ENCODE peak calls at places on chromosomes 5 and 9, in nine cellular contexts. Y is CD8-positive, alpha-beta memory T cell; Q is epithelial cell of proximal tubule; C is AG09309; E is heart left ventricle; R is mammary epithelial cell; L is MM.1S; S is astrocyte of the spinal cord; M is bronchial epithelial cell. N is an unnamed sample.
A peak's percentile ranks its signal among the peaks of the same experiment; 100 is the strongest.

GRCh38 chr9:18441245-18441644 is 32.7 kb upstream of the ADAMTSL1 start:
- DNase-seq in Y (no peak), Q (no peak), C (no peak), E (no peak), R (no peak), L (no peak), S (peak; percentile 31), M (peak; percentile 33), N (no peak)

GRCh38 chr9:110763568-110763967 is 95.0 kb downstream of the MUSK start:
- DNase-seq in Y (no peak), Q (no peak), C (no peak), E (no peak), R (peak; percentile 31), L (no peak), S (no peak), M (peak; percentile 67), N (no peak)

GRCh38 chr9:131216806-131217205 is 59.5 kb downstream of the FAM78A start:
- DNase-seq in Y (no peak), Q (no peak), C (no peak), E (no peak), R (no peak), L (no peak), S (no peak), M (no peak), N (no peak)

GRCh38 chr9:87662808-87663528 is 63.0 kb upstream of the CTSL start:
- DNase-seq in Y (no peak), Q (no peak), C (peak; percentile 45), E (peak; percentile 59), R (peak; percentile 78), L (peak; percentile 14), S (peak; percentile 78), M (peak; percentile 72), N (peak; percentile 72)

GRCh38 chr5:33997331-33997983 is 10.4 kb downstream of the AMACR start:
- DNase-seq in Y (no peak), Q (no peak), C (peak; percentile 86), E (peak; percentile 53), R (peak; percentile 74), L (peak; percentile 56), S (peak; percentile 87), M (peak; percentile 70), N (peak; percentile 89)

GRCh38 chr9:91773166-91773565 is 176.9 kb downstream of the ROR2 start:
- DNase-seq in Y (no peak), Q (no peak), C (no peak), E (no peak), R (no peak), L (no peak), S (no peak), M (no peak), N (no peak)

GRCh38 chr5:138716456-138716924 is 36.7 kb upstream of the CTNNA1 start:
- DNase-seq in Y (no peak), Q (no peak), C (no peak), E (no peak), R (no peak), L (no peak), S (peak; percentile 29), M (no peak), N (no peak)

GRCh38 chr5:10601246-10602030 is 37.6 kb downstream of the ANKRD33B start:
- DNase-seq in Y (no peak), Q (no peak), C (peak; percentile 62), E (peak; percentile 89), R (peak; percentile 86), L (peak; percentile 59), S (peak; percentile 92), M (peak; percentile 96), N (peak; percentile 97)

GRCh38 chr9:131193051-131193450 is 67.7 kb downstream of the NUP214 start:
- DNase-seq in Y (no peak), Q (no peak), C (no peak), E (no peak), R (no peak), L (no peak), S (no peak), M (no peak), N (no peak)

GRCh38 chr5:5788793-5789192 is 366.3 kb downstream of the ICE1 start:
- DNase-seq in Y (no peak), Q (no peak), C (no peak), E (no peak), R (no peak), L (no peak), S (no peak), M (no peak), N (no peak)

GRCh38 chr5:6508931-6509330 is 60.3 kb downstream of the UBE2QL1 start:
- DNase-seq in Y (no peak), Q (no peak), C (no peak), E (no peak), R (no peak), L (no peak), S (no peak), M (no peak), N (no peak)

GRCh38 chr5:117455236-117456233 is 880.9 kb upstream of the SEMA6A start:
- DNase-seq in Y (no peak), Q (no peak), C (no peak), E (no peak), R (peak; percentile 5), L (peak; percentile 30), S (no peak), M (no peak), N (no peak)

GRCh38 chr9:29830815-29831214 is 2257.5 kb upstream of the C9orf72 start:
- DNase-seq in Y (no peak), Q (no peak), C (no peak), E (no peak), R (peak; percentile 37), L (no peak), S (peak; percentile 46), M (peak; percentile 44), N (peak; percentile 9)

GRCh38 chr9:34332370-34332964 is 3.1 kb downstream of the NUDT2 start:
- DNase-seq in Y (no peak), Q (peak; percentile 10), C (no peak), E (no peak), R (peak; percentile 54), L (peak; percentile 30), S (peak; percentile 46), M (peak; percentile 61), N (peak; percentile 62)

GRCh38 chr9:4066120-4066519 is 233.7 kb downstream of the GLIS3 start:
- DNase-seq in Y (no peak), Q (peak; percentile 46), C (no peak), E (no peak), R (no peak), L (no peak), S (no peak), M (no peak), N (no peak)

GRCh38 chr9:109206670-109207069 is 39.6 kb upstream of the FRRS1L start:
- DNase-seq in Y (no peak), Q (no peak), C (no peak), E (no peak), R (no peak), L (no peak), S (no peak), M (peak; percentile 34), N (no peak)

GRCh38 chr9:6498982-6499381 is 86.0 kb downstream of the UHRF2 start:
- DNase-seq in Y (no peak), Q (peak; percentile 13), C (no peak), E (no peak), R (peak; percentile 60), L (no peak), S (peak; percentile 46), M (peak; percentile 72), N (peak; percentile 77)

GRCh38 chr5:16577677-16578076 is 39.1 kb downstream of the RETREG1 start:
- DNase-seq in Y (no peak), Q (no peak), C (no peak), E (no peak), R (peak; percentile 21), L (no peak), S (no peak), M (no peak), N (peak; percentile 18)

GRCh38 chr5:165460911-165461310 is 1955.5 kb downstream of the MAT2B start:
- DNase-seq in Y (no peak), Q (no peak), C (no peak), E (no peak), R (no peak), L (no peak), S (no peak), M (peak; percentile 7), N (peak; percentile 49)

GRCh38 chr5:138649316-138649720 is 74.1 kb upstream of the HSPA9 start:
- DNase-seq in Y (no peak), Q (no peak), C (no peak), E (no peak), R (no peak), L (no peak), S (no peak), M (no peak), N (no peak)

DNA sequence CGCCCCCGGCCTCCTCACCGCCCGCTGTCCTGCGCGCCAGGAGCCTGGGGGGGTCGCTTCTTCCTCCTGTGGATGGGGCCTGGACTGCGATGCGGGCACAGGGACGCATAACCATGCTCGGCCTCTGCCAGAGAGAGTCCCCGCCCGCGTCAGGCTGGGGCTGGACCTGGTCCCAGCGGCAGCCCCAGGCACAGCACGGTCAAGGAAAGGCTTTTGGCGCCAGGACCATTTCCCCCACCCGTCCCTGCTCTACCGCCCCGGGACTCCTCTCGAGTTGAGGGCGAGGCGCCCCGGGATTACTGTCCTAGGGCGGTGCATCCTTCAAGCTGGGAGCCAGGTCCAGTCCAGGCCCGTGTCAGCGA is 356 bp downstream of the MXD3 start:
- DNase-seq in Y (no peak), Q (no peak), C (no peak), E (no peak), R (no peak), L (no peak), S (no peak), M (no peak), N (no peak)
- H3K4me3 ChIP-seq in Y (peak overlapping the region; percentile 70), Q (peak overlapping the region; percentile 65), C (peak overlapping the region; percentile 63), E (peak overlapping the region; percentile 63), R (peak overlapping the region; percentile 75), L (peak overlapping the region; percentile 99), S (peak overlapping the region; percentile 63), M (peak overlapping the region; percentile 73), N (peak overlapping the region; percentile 71)

DNA sequence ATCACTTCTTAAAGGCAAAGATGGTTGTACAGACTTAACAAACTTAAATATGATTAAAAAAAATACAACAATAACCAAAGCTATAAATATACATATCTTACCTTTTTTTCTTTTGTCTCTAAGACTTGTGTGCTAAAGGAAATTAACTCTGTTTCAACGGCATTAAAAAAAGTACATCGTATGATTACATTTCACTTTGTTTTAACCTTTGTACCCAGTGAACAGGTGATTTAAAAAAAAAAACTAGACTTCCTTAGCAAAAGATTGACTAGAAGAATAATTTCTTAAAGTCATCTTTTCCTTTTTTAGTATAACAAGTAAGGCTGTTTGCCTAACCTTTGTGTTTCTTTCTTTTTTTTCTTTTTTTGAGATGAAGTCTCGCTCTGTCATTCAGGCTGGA is at the start of gene LRRC19:
- DNase-seq in Y (no peak), Q (no peak), C (no peak), E (no peak), R (no peak), L (no peak), S (no peak), M (no peak), N (no peak)
- H3K4me3 ChIP-seq in Y (no peak within 1 kb of the TSS), Q (peak within 1 kb of the TSS; percentile 16), C (no peak within 1 kb of the TSS), E (no peak within 1 kb of the TSS), R (no peak within 1 kb of the TSS), L (no peak within 1 kb of the TSS), S (no peak within 1 kb of the TSS), M (no peak within 1 kb of the TSS), N (no peak within 1 kb of the TSS)

GRCh38 chr9:77497322-77498198 is 150.6 kb downstream of the GNA14 start:
- DNase-seq in Y (no peak), Q (no peak), C (no peak), E (no peak), R (no peak), L (no peak), S (no peak), M (no peak), N (no peak)
- H3K4me3 ChIP-seq in Y (no peak overlapping the region), Q (no peak overlapping the region), C (no peak overlapping the region), E (no peak overlapping the region), R (no peak overlapping the region), L (no peak overlapping the region), S (no peak overlapping the region), M (no peak overlapping the region), N (no peak overlapping the region)

GRCh38 chr9:123322771-123323481 is 33.1 kb upstream of the CRB2 start:
- DNase-seq in Y (peak; percentile 49), Q (no peak), C (no peak), E (no peak), R (no peak), L (peak; percentile 83), S (no peak), M (no peak), N (no peak)
- H3K4me3 ChIP-seq in Y (peak overlapping the region; percentile 25), Q (no peak overlapping the region), C (no peak overlapping the region), E (no peak overlapping the region), R (no peak overlapping the region), L (peak overlapping the region; percentile 34), S (no peak overlapping the region), M (no peak overlapping the region), N (no peak overlapping the region)

N was measured in fibroblast of mammary gland.